ENCODE peak calls at places on chromosomes 16 and 17, in seven cellular contexts. N is cardiac muscle cell, U is SJSA1, V is thoracic aorta, I is tibial artery, F is small intestine, S is keratinocyte. E is an unnamed sample.

GRCh38 chr17:73325527-73325842 is 13.7 kb upstream of the CDC42EP4 start:
- DNase-seq in N (no peak), U (no peak), V (no peak), I (peak), F (no peak), S (no peak), E (no peak)

GRCh38 chr17:79747508-79748295 is 17.0 kb downstream of the ENPP7 start:
- DNase-seq in N (peak), U (no peak), V (no peak), I (no peak), F (no peak), S (no peak), E (no peak)

GRCh38 chr17:496761-497586 is 144.4 kb upstream of the RPH3AL start:
- DNase-seq in N (no peak), U (no peak), V (no peak), I (no peak), F (no peak), S (no peak), E (no peak)

GRCh38 chr17:22337467-22337866 is 645.1 kb downstream of the KCNJ18 start:
- DNase-seq in N (no peak), U (no peak), V (no peak), I (no peak), F (no peak), S (no peak), E (no peak)

GRCh38 chr17:39633570-39634183 is 3.3 kb upstream of the STARD3 start:
- DNase-seq in N (no peak), U (no peak), V (no peak), I (no peak), F (no peak), S (no peak), E (no peak)

GRCh38 chr16:29662729-29663019 is 373 bp upstream of the SPN start:
- DNase-seq in N (no peak), U (no peak), V (no peak), I (no peak), F (peak), S (no peak), E (no peak)

GRCh38 chr16:3858809-3859208 is 21.7 kb downstream of the CREBBP start:
- DNase-seq in N (no peak), U (no peak), V (no peak), I (no peak), F (no peak), S (no peak), E (no peak)

GRCh38 chr17:45096141-45096540 is 35.0 kb downstream of the NMT1 start:
- DNase-seq in N (no peak), U (peak), V (no peak), I (no peak), F (no peak), S (no peak), E (no peak)

GRCh38 chr17:59730268-59730834 is 22.9 kb downstream of the VMP1 start:
- DNase-seq in N (no peak), U (no peak), V (no peak), I (no peak), F (no peak), S (no peak), E (no peak)

GRCh38 chr17:12686486-12686885 is 20.8 kb downstream of the MYOCD start:
- DNase-seq in N (no peak), U (no peak), V (no peak), I (no peak), F (no peak), S (no peak), E (no peak)

GRCh38 chr17:66378296-66378695 is 75.9 kb downstream of the PRKCA start:
- DNase-seq in N (no peak), U (no peak), V (no peak), I (no peak), F (no peak), S (no peak), E (no peak)

GRCh38 chr17:50218071-50218759 is 16.8 kb upstream of the COL1A1 start:
- DNase-seq in N (no peak), U (peak), V (no peak), I (no peak), F (no peak), S (no peak), E (no peak)

GRCh38 chr16:13660807-13661206 is 259.1 kb upstream of the ERCC4 start:
- DNase-seq in N (no peak), U (no peak), V (no peak), I (no peak), F (no peak), S (no peak), E (no peak)

GRCh38 chr17:74288785-74289184 is 14.8 kb downstream of the DNAI2 start:
- DNase-seq in N (no peak), U (no peak), V (no peak), I (no peak), F (no peak), S (no peak), E (no peak)

GRCh38 chr17:65918450-65918849 is 273.5 kb downstream of the CEP112 start:
- DNase-seq in N (no peak), U (peak), V (no peak), I (no peak), F (no peak), S (no peak), E (no peak)

GRCh38 chr17:45757431-45758218 is 26.5 kb upstream of the CRHR1 start:
- DNase-seq in N (no peak), U (no peak), V (no peak), I (no peak), F (no peak), S (no peak), E (no peak)

GRCh38 chr17:2750721-2751120 is 1.3 kb upstream of the CCDC92B start:
- DNase-seq in N (no peak), U (no peak), V (no peak), I (no peak), F (no peak), S (no peak), E (no peak)

GRCh38 chr17:74919440-74920305 is 3.4 kb downstream of the USH1G start:
- DNase-seq in N (peak), U (no peak), V (no peak), I (no peak), F (peak), S (no peak), E (no peak)

GRCh38 chr17:56819431-56820145 is 14.1 kb downstream of the C17orf67 start:
- DNase-seq in N (peak), U (peak), V (no peak), I (peak), F (peak), S (no peak), E (no peak)

GRCh38 chr16:30777591-30778297 is 9.3 kb downstream of the ZNF629 start:
- DNase-seq in N (no peak), U (no peak), V (no peak), I (no peak), F (no peak), S (no peak), E (no peak)

GRCh38 chr16:72928089-72928981 is 119.6 kb downstream of the ZFHX3 start:
- DNase-seq in N (no peak), U (no peak), V (no peak), I (no peak), F (no peak), S (no peak), E (no peak)

GRCh38 chr17:14373587-14374259 is 72.8 kb downstream of the HS3ST3B1 start:
- DNase-seq in N (no peak), U (peak), V (no peak), I (no peak), F (no peak), S (no peak), E (no peak)

GRCh38 chr16:7363397-7364053 is 30.9 kb downstream of the RBFOX1 start:
- DNase-seq in N (peak), U (no peak), V (no peak), I (no peak), F (no peak), S (no peak), E (no peak)

GRCh38 chr17:47789611-47790520 is 31.7 kb downstream of the OSBPL7 start:
- DNase-seq in N (peak), U (peak), V (no peak), I (no peak), F (peak), S (no peak), E (no peak)

GRCh38 chr17:4903051-4903818 is at the start of gene CHRNE:
- DNase-seq in N (peak), U (peak), V (peak), I (peak), F (peak), S (peak), E (peak)

GRCh38 chr17:45319239-45319703 is 2.5 kb upstream of the MAP3K14 start:
- DNase-seq in N (no peak), U (no peak), V (no peak), I (no peak), F (peak), S (no peak), E (peak)

GRCh38 chr17:12180644-12181261 is 160.1 kb downstream of the MAP2K4 start:
- DNase-seq in N (peak), U (peak), V (no peak), I (no peak), F (peak), S (peak), E (no peak)

GRCh38 chr17:64506201-64506575 is at the start of gene DDX5:
- DNase-seq in N (peak), U (peak), V (peak), I (peak), F (peak), S (peak), E (peak)

GRCh38 chr16:58506241-58507194 is 6.6 kb downstream of the NDRG4 start:
- DNase-seq in N (no peak), U (no peak), V (no peak), I (no peak), F (no peak), S (no peak), E (no peak)

GRCh38 chr17:68718924-68719323 is 117.8 kb upstream of the FAM20A start:
- DNase-seq in N (no peak), U (no peak), V (no peak), I (no peak), F (no peak), S (no peak), E (no peak)

GRCh38 chr17:8159459-8160223 is 3.1 kb downstream of the VAMP2 start:
- DNase-seq in N (no peak), U (no peak), V (no peak), I (no peak), F (no peak), S (no peak), E (no peak)

GRCh38 chr17:32286518-32286900 is 20.9 kb downstream of the RHBDL3 start:
- DNase-seq in N (no peak), U (no peak), V (no peak), I (no peak), F (no peak), S (no peak), E (no peak)

GRCh38 chr16:57389087-57389468 is 15.5 kb upstream of the CCL17 start:
- DNase-seq in N (no peak), U (no peak), V (no peak), I (no peak), F (no peak), S (no peak), E (no peak)

DNA sequence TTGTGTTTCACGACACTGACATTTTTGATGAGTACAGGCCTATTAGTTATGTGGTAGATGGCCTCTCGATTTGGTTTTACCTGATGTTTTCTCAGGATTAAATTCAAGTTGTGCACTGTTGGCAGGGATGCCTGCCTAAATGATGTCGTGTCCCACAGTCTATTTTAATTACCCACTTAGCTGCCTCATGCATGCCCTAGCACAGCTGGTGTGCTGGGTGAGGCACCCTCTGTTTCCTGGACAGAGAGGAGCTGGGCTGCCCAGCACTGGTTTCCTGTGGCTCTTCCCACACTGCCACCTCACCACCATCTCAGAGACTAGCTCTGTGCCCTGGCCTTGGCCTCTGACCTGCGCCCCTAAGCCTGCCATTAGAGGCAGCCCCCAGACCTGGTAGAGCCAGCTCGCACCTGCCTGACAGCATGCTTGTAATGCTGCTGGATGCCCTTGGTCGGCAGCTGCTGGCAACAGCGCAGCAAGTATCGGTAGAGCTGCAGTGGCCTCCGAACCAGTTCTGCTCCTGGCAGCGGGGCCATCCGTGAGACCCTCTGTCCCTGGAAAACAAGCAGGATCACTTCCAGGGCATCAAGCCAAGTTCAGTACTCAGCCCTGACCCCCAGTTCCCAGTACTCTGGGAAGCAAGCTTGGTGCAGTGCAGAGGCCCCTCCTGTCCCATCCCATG is 10.9 kb downstream of the LYRM9 start:
- DNase-seq in N (no peak), U (no peak), V (no peak), I (no peak), F (no peak), S (no peak), E (no peak)
- H3K27ac ChIP-seq in N (no peak), U (no peak), V (no peak), I (no peak), F (no peak), S (no peak), E (no peak)

DNA sequence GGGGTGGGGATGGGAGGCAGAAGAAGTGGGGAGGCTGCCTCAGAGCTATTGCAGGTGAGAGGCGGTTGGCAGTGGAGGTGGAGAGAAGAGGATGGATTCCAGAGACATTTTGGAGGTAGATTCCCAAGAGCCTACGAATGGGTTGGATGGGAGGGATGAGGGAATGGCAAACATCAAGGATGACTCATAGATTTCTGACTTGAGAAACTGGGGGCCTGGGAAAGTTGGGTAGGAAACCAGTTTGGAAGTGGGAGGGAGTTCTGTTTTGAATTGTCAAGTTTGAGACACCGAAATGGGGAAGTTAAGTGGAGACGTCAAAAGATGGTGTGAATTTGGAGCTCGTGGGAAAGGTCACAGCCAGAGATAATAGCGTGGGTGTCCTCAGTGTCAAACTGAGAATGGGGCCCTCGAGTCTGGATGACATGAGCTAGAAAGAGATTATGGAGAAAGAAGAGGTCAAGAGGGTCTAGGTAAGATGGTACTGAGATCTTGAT is 6.2 kb upstream of the CYLD start:
- DNase-seq in N (no peak), U (no peak), V (no peak), I (no peak), F (no peak), S (no peak), E (no peak)
- H3K27ac ChIP-seq in N (no peak), U (no peak), V (no peak), I (no peak), F (no peak), S (no peak), E (no peak)

GRCh38 chr17:42750730-42751356 is 6.0 kb upstream of the EZH1 start:
- DNase-seq in N (no peak), U (no peak), V (no peak), I (no peak), F (no peak), S (no peak), E (no peak)
- H3K27ac ChIP-seq in N (no peak), U (no peak), V (no peak), I (peak), F (peak), S (no peak), E (no peak)

GRCh38 chr16:67962135-67962534 is 6.3 kb downstream of the SLC12A4 start:
- DNase-seq in N (no peak), U (no peak), V (no peak), I (no peak), F (no peak), S (no peak), E (no peak)
- H3K27ac ChIP-seq in N (no peak), U (no peak), V (peak), I (peak), F (peak), S (peak), E (peak)

DNA sequence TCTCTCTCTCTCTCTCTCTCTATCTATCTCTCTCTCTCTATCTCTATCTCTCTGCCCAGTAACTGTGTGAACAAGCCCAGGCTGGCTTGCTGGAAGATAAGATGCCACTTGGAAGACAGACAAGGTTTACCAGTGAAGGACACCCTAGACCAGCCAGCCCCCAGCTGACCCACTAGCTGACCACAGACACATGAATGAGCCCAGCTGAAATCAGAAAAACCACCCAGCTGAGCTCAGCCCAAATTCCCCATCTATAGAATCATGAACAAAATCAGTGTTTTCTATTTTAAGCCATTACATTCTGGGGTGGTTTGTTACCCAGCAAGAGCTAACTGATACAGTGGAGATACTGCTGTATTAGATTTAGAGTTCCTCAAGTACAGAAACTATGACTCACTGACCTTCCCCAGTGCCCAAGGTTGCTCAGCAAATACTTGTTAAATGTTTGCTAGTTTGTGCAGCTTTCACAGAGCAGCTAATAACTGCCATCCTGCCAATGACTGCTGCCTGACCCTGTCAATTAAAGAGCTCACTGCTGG is 18.0 kb downstream of the EMP2 start:
- DNase-seq in N (no peak), U (no peak), V (no peak), I (no peak), F (no peak), S (no peak), E (no peak)
- H3K27ac ChIP-seq in N (no peak), U (no peak), V (peak), I (peak), F (no peak), S (no peak), E (no peak)

GRCh38 chr16:977096-977701 is 4.4 kb upstream of the SOX8 start:
- DNase-seq in N (no peak), U (no peak), V (no peak), I (peak), F (no peak), S (no peak), E (no peak)

GRCh38 chr16:979106-979505 is 2.5 kb upstream of the SOX8 start:
- DNase-seq in N (no peak), U (no peak), V (no peak), I (no peak), F (no peak), S (no peak), E (no peak)

GRCh38 chr16:978403-978802 is 3.2 kb upstream of the SOX8 start:
- DNase-seq in N (no peak), U (no peak), V (no peak), I (no peak), F (no peak), S (no peak), E (no peak)

GRCh38 chr16:976389-976931 is 5.1 kb upstream of the SOX8 start:
- DNase-seq in N (no peak), U (no peak), V (no peak), I (no peak), F (no peak), S (no peak), E (no peak)

GRCh38 chr16:977896-978295 is 3.7 kb upstream of the SOX8 start:
- DNase-seq in N (no peak), U (no peak), V (no peak), I (no peak), F (no peak), S (no peak), E (no peak)
- H3K27ac ChIP-seq in N (no peak), U (no peak), V (peak), I (peak), F (no peak), S (no peak), E (no peak)

E was measured in epithelial cell of prostate.